ENCODE peak calls at places on chromosomes 7 and 10, in five cellular contexts. Z, U, N, E and Y are unnamed samples.
A peak's percentile ranks its signal among the peaks of the same experiment; 100 is the strongest.

GRCh38 chr10:129094813-129095212 is 372.2 kb upstream of the MGMT start:
- DNase-seq in Z (no peak), U (no peak), N (no peak), E (no peak), Y (no peak)

GRCh38 chr7:111992601-111993000 is 213.6 kb downstream of the DOCK4 start:
- DNase-seq in Z (no peak), U (no peak), N (no peak), E (no peak), Y (no peak)

GRCh38 chr10:29611796-29612381 is 22.9 kb downstream of the SVIL start:
- DNase-seq in Z (no peak), U (no peak), N (no peak), E (peak; percentile 33), Y (no peak)

GRCh38 chr10:131126321-131127121 is 185.0 kb downstream of the TCERG1L start:
- DNase-seq in Z (no peak), U (no peak), N (no peak), E (peak; percentile 90), Y (peak; percentile 76)

GRCh38 chr10:58637372-58637771 is 124.7 kb downstream of the BICC1 start:
- DNase-seq in Z (no peak), U (no peak), N (no peak), E (no peak), Y (no peak)

GRCh38 chr7:49866910-49867309 is 93.5 kb downstream of the VWC2 start:
- DNase-seq in Z (no peak), U (no peak), N (no peak), E (no peak), Y (no peak)

GRCh38 chr7:116223598-116223997 is 13.3 kb downstream of the TES start:
- DNase-seq in Z (no peak), U (no peak), N (no peak), E (no peak), Y (no peak)

GRCh38 chr10:31413325-31413724 is 94.3 kb downstream of the ZEB1 start:
- DNase-seq in Z (no peak), U (no peak), N (no peak), E (no peak), Y (no peak)

GRCh38 chr10:75355706-75356105 is 45.9 kb downstream of the ZNF503 start:
- DNase-seq in Z (no peak), U (no peak), N (no peak), E (no peak), Y (no peak)

GRCh38 chr7:831596-832291 is 532 bp upstream of the SUN1 start:
- DNase-seq in Z (no peak), U (no peak), N (peak; percentile 83), E (peak; percentile 50), Y (peak; percentile 55)

GRCh38 chr10:127908106-127908957 is 1.4 kb downstream of the PTPRE start:
- DNase-seq in Z (no peak), U (no peak), N (peak; percentile 87), E (no peak), Y (peak; percentile 23)

GRCh38 chr10:34392641-34393170 is 422.4 kb downstream of the PARD3 start:
- DNase-seq in Z (no peak), U (no peak), N (no peak), E (no peak), Y (no peak)

GRCh38 chr10:7525314-7526016 is 114.6 kb upstream of the SFMBT2 start:
- DNase-seq in Z (peak; percentile 53), U (peak; percentile 53), N (peak; percentile 51), E (peak; percentile 64), Y (peak; percentile 69)

GRCh38 chr10:91788527-91788926 is 9.7 kb upstream of the TNKS2 start:
- DNase-seq in Z (no peak), U (no peak), N (no peak), E (no peak), Y (peak; percentile 72)

GRCh38 chr7:38463277-38464224 is 167.6 kb downstream of the AMPH start:
- DNase-seq in Z (peak; percentile 64), U (peak; percentile 57), N (no peak), E (peak; percentile 68), Y (no peak)

GRCh38 chr7:150788474-150789269 is 11.5 kb downstream of the TMEM176B start:
- DNase-seq in Z (no peak), U (peak; percentile 72), N (no peak), E (no peak), Y (peak; percentile 40)

GRCh38 chr7:127683776-127684681 is 32.0 kb downstream of the SND1 start:
- DNase-seq in Z (no peak), U (no peak), N (no peak), E (no peak), Y (no peak)

GRCh38 chr7:69775231-69775771 is 177.0 kb downstream of the AUTS2 start:
- DNase-seq in Z (no peak), U (no peak), N (no peak), E (peak; percentile 5), Y (no peak)

GRCh38 chr10:43068781-43069515 is 7.9 kb upstream of the RET start:
- DNase-seq in Z (no peak), U (no peak), N (no peak), E (no peak), Y (no peak)

GRCh38 chr7:6266699-6267098 is 5.7 kb downstream of the CYTH3 start:
- DNase-seq in Z (no peak), U (no peak), N (no peak), E (no peak), Y (no peak)

GRCh38 chr7:63067897-63068585 is 930.6 kb upstream of the ZNF722 start:
- DNase-seq in Z (no peak), U (peak; percentile 16), N (no peak), E (no peak), Y (no peak)

GRCh38 chr7:131233193-131233592 is 94.5 kb upstream of the MKLN1 start:
- DNase-seq in Z (no peak), U (no peak), N (no peak), E (no peak), Y (no peak)

GRCh38 chr7:131238260-131238940 is 89.3 kb upstream of the MKLN1 start:
- DNase-seq in Z (peak; percentile 22), U (no peak), N (no peak), E (no peak), Y (no peak)

GRCh38 chr7:131235489-131236317 is 92.0 kb upstream of the MKLN1 start:
- DNase-seq in Z (peak; percentile 79), U (peak; percentile 35), N (peak; percentile 74), E (no peak), Y (peak; percentile 60)

GRCh38 chr7:131234719-131235488 is 92.8 kb upstream of the MKLN1 start:
- DNase-seq in Z (no peak), U (no peak), N (no peak), E (no peak), Y (no peak)

GRCh38 chr7:131236318-131236672 is 91.4 kb upstream of the MKLN1 start:
- DNase-seq in Z (no peak), U (no peak), N (no peak), E (no peak), Y (no peak)
- H3K27ac ChIP-seq in Z (peak overlapping the region; percentile 47), U (no peak overlapping the region), N (no peak overlapping the region), E (no peak overlapping the region), Y (no peak overlapping the region)

GRCh38 chr10:132714096-132714721 is 71.7 kb downstream of the NKX6-2 start:
- DNase-seq in Z (no peak), U (no peak), N (no peak), E (no peak), Y (peak; percentile 31)
- H3K27ac ChIP-seq in Z (no peak overlapping the region), U (no peak overlapping the region), N (no peak overlapping the region), E (no peak overlapping the region), Y (peak overlapping the region; percentile 25)

DNA sequence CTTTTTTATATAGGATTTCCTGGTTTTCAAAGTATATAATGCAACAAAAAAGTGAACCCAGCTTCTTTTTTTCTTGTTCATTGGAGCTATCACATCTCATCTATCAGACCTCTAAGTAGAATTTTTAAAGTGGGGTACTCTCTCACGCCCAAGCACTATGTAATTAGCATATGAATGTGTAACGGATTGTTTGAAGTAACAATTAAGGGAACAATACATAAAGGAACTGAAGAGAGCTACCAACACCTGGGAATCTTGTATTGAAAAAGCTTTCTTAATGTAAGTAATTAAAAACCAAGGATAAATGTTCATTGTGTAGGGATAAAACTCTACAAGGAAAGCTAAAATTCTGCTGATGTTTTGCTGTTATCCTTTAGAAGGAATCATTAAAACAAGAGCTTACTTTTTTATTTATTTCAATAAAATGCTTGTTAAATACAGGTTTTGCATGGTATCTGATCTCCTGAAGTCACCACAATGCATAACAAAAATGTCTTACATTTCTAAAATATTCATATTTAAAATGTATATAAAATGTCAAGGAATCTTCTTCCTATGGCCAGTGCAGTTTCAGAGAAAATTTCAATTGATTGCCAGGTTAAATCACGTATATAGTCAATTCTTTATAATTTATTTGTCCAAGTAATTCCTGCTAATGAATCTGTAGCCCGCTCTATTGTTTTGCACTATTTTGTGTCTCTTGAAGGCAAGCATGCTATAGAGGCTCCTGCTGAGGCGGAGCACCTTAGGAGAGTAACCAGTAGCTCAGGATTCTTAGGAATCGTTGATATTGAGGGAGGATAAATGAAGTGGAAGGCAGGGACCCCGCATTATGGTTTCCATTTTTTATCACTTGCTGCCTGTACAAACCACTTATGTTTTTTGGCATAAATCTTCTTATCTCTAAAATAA is 51.6 kb downstream of the PTPRZ1 start:
- DNase-seq in Z (no peak), U (no peak), N (no peak), E (no peak), Y (no peak)
- H3K27ac ChIP-seq in Z (no peak overlapping the region), U (no peak overlapping the region), N (no peak overlapping the region), E (no peak overlapping the region), Y (no peak overlapping the region)

GRCh38 chr10:88881335-88881734 is 1.3 kb downstream of the STAMBPL1 start:
- DNase-seq in Z (no peak), U (no peak), N (no peak), E (no peak), Y (no peak)
- H3K27ac ChIP-seq in Z (peak overlapping the region; percentile 80), U (peak overlapping the region; percentile 84), N (peak overlapping the region; percentile 93), E (peak overlapping the region; percentile 77), Y (peak overlapping the region; percentile 90)

DNA sequence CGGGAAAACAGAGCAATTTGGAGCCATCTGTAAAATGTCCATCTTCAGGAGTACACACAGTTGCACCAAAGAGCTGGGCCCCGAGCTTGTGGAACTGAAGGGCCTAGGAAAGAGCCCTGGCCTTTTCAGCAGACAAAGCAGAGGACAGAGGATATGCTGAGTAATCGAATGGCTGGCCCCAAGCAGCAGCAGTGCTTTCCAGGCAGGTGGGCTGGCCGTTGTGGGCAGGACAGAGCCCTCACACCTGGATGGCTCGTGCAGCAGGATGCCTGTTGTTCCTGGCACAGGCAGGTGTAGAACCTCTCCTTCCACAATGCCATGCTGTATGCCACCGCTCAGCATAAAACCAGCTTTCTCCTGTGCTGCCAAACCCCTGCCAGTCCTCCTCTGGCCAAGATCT is 32.5 kb upstream of the TNS3 start:
- DNase-seq in Z (no peak), U (no peak), N (no peak), E (no peak), Y (no peak)
- H3K27ac ChIP-seq in Z (no peak overlapping the region), U (no peak overlapping the region), N (no peak overlapping the region), E (no peak overlapping the region), Y (no peak overlapping the region)

GRCh38 chr7:143361552-143362125 is 874 bp downstream of the FAM131B start:
- DNase-seq in Z (no peak), U (no peak), N (no peak), E (no peak), Y (no peak)
- H3K27ac ChIP-seq in Z (no peak overlapping the region), U (peak overlapping the region; percentile 32), N (no peak overlapping the region), E (no peak overlapping the region), Y (no peak overlapping the region)

DNA sequence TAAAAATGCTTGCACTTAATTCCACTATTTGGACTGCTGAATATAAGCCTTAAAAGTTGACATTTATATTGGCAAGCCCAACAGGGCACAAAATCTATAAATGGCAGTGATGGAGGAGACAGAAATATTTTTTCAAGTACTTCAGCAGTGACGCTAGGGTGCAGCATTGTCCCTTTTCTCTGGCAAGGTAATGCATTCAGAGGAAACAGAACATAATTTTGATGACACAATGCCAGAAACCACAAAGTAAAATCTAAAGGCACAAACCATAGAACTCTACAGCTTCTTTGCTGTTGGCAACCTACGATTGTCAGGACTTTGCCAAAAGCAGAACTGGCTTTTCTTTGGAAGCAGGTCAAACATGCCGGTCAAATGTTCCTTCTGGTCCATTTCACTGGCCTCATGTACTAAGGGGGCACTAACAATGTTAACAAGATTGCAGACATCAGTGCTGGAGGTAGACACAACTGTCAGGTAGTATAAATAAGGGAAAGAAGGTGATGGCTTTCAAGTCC is 30.9 kb upstream of the FAM133B start:
- DNase-seq in Z (peak; percentile 67), U (peak; percentile 43), N (peak; percentile 53), E (peak; percentile 55), Y (peak; percentile 71)
- H3K27ac ChIP-seq in Z (no peak overlapping the region), U (no peak overlapping the region), N (peak overlapping the region; percentile 1), E (no peak overlapping the region), Y (no peak overlapping the region)